ENCODE peak calls at places on chromosomes 5 and 9, in six cellular contexts. Z, E, D, X, O and G are unnamed samples.

GRCh38 chr9:133130721-133131244 is 9.7 kb upstream of the RALGDS start:
- DNase-seq in X (no peak), Z (no peak), D (peak), O (no peak), E (peak), G (no peak)

GRCh38 chr5:135076801-135077200 is 42.8 kb upstream of the PITX1 start:
- DNase-seq in O (no peak), D (no peak), Z (no peak), E (no peak), X (no peak), G (no peak)

GRCh38 chr5:612498-613424 is 621 bp downstream of the CEP72 start:
- DNase-seq in E (peak), X (no peak), D (no peak), O (no peak), Z (no peak), G (no peak)

GRCh38 chr9:75027187-75028107 is 646 bp downstream of the CARNMT1 start:
- DNase-seq in D (no peak), Z (peak), X (peak), O (peak), E (peak), G (no peak)

GRCh38 chr9:68457803-68458202 is 82.9 kb downstream of the TMEM252 start:
- DNase-seq in X (no peak), D (no peak), O (no peak), Z (no peak), E (no peak), G (no peak)

GRCh38 chr5:10321882-10322281 is 14.2 kb upstream of the CMBL start:
- DNase-seq in E (no peak), Z (no peak), D (no peak), X (no peak), O (no peak), G (no peak)

GRCh38 chr5:78634634-78635033 is 13.9 kb downstream of the LHFPL2 start:
- DNase-seq in Z (no peak), X (no peak), O (no peak), E (no peak), D (no peak), G (no peak)

GRCh38 chr5:115098041-115098702 is 71.5 kb downstream of the TRIM36 start:
- DNase-seq in Z (no peak), D (no peak), E (peak), X (peak), O (no peak), G (peak)

GRCh38 chr5:106076655-106077054 is 1594.1 kb downstream of the EFNA5 start:
- DNase-seq in E (no peak), D (no peak), O (no peak), X (no peak), Z (no peak), G (no peak)

GRCh38 chr9:27791311-27791710 is 218.0 kb upstream of the C9orf72 start:
- DNase-seq in D (no peak), X (no peak), O (no peak), E (no peak), Z (no peak), G (no peak)

GRCh38 chr5:153974131-153974812 is 64.4 kb downstream of the FAM114A2 start:
- DNase-seq in O (no peak), D (no peak), X (peak), Z (peak), E (peak), G (peak)

GRCh38 chr5:143135832-143136551 is 267.5 kb downstream of the NR3C1 start:
- DNase-seq in O (no peak), X (no peak), Z (no peak), E (no peak), D (no peak), G (no peak)

GRCh38 chr5:57028166-57028565 is 76.2 kb upstream of the MIER3 start:
- DNase-seq in Z (no peak), E (no peak), D (no peak), O (no peak), X (no peak), G (no peak)

GRCh38 chr9:6968271-6968670 is 210.5 kb downstream of the KDM4C start:
- DNase-seq in Z (no peak), E (peak), D (no peak), X (no peak), O (no peak), G (no peak)

GRCh38 chr5:139747583-139748504 is 47.8 kb upstream of the PSD2 start:
- DNase-seq in E (no peak), Z (no peak), D (peak), O (peak), X (peak), G (peak)